ENCODE peak calls at places on chromosome 22, in six cellular contexts. One of them, this sample, is unnamed.

GRCh38 chr22:29744902-29745301 is 21.9 kb downstream of the ZMAT5 start:
- DNase-seq in tibial nerve: peak
- DNase-seq in Jurkat, Clone E6-1: no peak
- DNase-seq in right atrium auricular region: no peak
- DNase-seq in HCT116: no peak
- DNase-seq in small intestine: no peak
- DNase-seq in this sample: no peak

GRCh38 chr22:20080445-20080775 is 369 bp downstream of the DGCR8 start:
- DNase-seq in tibial nerve: peak
- DNase-seq in Jurkat, Clone E6-1: peak
- DNase-seq in right atrium auricular region: peak
- DNase-seq in HCT116: no peak
- DNase-seq in small intestine: peak
- DNase-seq in this sample: no peak

GRCh38 chr22:50061824-50062355 is 3.8 kb upstream of the TTLL8 start:
- DNase-seq in tibial nerve: no peak
- DNase-seq in Jurkat, Clone E6-1: no peak
- DNase-seq in right atrium auricular region: no peak
- DNase-seq in HCT116: no peak
- DNase-seq in small intestine: no peak
- DNase-seq in this sample: no peak

GRCh38 chr22:24380220-24381218 is 46.9 kb upstream of the ADORA2A start:
- DNase-seq in tibial nerve: no peak
- DNase-seq in Jurkat, Clone E6-1: no peak
- DNase-seq in right atrium auricular region: no peak
- DNase-seq in HCT116: no peak
- DNase-seq in small intestine: no peak
- DNase-seq in this sample: no peak

GRCh38 chr22:46397514-46397913 is 62.0 kb downstream of the TRMU start:
- DNase-seq in tibial nerve: no peak
- DNase-seq in Jurkat, Clone E6-1: no peak
- DNase-seq in right atrium auricular region: no peak
- DNase-seq in HCT116: no peak
- DNase-seq in small intestine: no peak
- DNase-seq in this sample: no peak

GRCh38 chr22:21657361-21658118 is 8.3 kb upstream of the PPIL2 start:
- DNase-seq in tibial nerve: no peak
- DNase-seq in Jurkat, Clone E6-1: peak
- DNase-seq in right atrium auricular region: no peak
- DNase-seq in HCT116: peak
- DNase-seq in small intestine: peak
- DNase-seq in this sample: no peak

GRCh38 chr22:22342697-22343602 is 98.4 kb downstream of the VPREB1 start:
- DNase-seq in tibial nerve: peak
- DNase-seq in Jurkat, Clone E6-1: peak
- DNase-seq in right atrium auricular region: no peak
- DNase-seq in HCT116: peak
- DNase-seq in small intestine: peak
- DNase-seq in this sample: no peak

GRCh38 chr22:31350410-31350863 is 4.3 kb upstream of the PATZ1 start:
- DNase-seq in tibial nerve: no peak
- DNase-seq in Jurkat, Clone E6-1: no peak
- DNase-seq in right atrium auricular region: no peak
- DNase-seq in HCT116: no peak
- DNase-seq in small intestine: peak
- DNase-seq in this sample: no peak

GRCh38 chr22:43412808-43413785 is 1.3 kb downstream of the MPPED1 start:
- DNase-seq in tibial nerve: no peak
- DNase-seq in Jurkat, Clone E6-1: no peak
- DNase-seq in right atrium auricular region: no peak
- DNase-seq in HCT116: no peak
- DNase-seq in small intestine: no peak
- DNase-seq in this sample: no peak

GRCh38 chr22:43413826-43414225 is 2.0 kb downstream of the MPPED1 start:
- DNase-seq in tibial nerve: no peak
- DNase-seq in Jurkat, Clone E6-1: no peak
- DNase-seq in right atrium auricular region: no peak
- DNase-seq in HCT116: no peak
- DNase-seq in small intestine: no peak
- DNase-seq in this sample: no peak

GRCh38 chr22:43411040-43411919 is 534 bp upstream of the MPPED1 start:
- DNase-seq in tibial nerve: no peak
- DNase-seq in Jurkat, Clone E6-1: no peak
- DNase-seq in right atrium auricular region: no peak
- DNase-seq in HCT116: no peak
- DNase-seq in small intestine: no peak
- DNase-seq in this sample: no peak

GRCh38 chr22:43409800-43410199 is 2.0 kb upstream of the MPPED1 start:
- DNase-seq in tibial nerve: no peak
- DNase-seq in Jurkat, Clone E6-1: no peak
- DNase-seq in right atrium auricular region: no peak
- DNase-seq in HCT116: no peak
- DNase-seq in small intestine: no peak
- DNase-seq in this sample: no peak

DNA sequence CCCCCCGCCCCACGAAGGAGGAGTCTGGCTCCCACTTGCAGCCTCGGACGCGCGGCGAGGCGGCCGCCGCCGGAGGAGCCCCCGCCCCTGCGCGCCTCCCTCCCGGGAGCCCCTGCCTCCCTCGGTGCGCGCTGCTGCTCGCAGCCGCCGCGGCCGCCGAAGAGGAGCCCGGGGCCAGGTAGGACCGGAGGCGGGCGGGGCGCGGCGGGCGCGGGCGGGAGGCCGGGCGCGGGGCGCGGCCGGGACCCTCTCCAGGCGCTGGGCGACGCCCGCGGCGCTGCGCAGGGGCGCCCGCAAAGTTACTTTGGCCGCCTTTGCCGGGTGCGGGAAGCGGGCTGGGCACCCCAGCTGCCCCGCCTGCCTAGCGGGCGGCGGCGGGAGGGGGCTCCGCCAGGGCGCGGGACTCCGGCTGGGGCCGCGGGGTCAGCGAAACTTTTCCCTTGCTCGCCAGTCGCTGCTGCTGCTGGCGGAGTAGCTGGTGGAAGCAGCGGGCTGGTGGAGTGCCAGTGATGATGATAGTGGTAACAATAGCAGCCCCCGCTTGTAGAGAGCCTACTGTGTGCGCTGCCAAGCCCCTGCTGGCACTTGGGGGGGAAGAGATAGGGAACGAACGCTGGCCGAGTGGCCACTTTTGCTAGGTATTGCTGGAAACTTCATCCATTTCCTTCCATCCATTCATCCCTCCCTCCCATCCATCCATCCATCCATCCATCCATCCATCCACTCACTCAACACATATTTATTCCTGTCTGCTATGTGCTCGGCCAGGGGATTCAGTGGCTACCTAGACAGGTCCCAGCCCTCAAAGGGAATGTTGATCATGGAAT is at the start of gene MPPED1:
- DNase-seq in tibial nerve: no peak
- DNase-seq in Jurkat, Clone E6-1: no peak
- DNase-seq in right atrium auricular region: no peak
- DNase-seq in HCT116: no peak
- DNase-seq in small intestine: no peak
- DNase-seq in this sample: no peak
- H3K4me3 ChIP-seq in tibial nerve: no peak
- H3K4me3 ChIP-seq in Jurkat, Clone E6-1: no peak
- H3K4me3 ChIP-seq in right atrium auricular region: peak
- H3K4me3 ChIP-seq in HCT116: no peak
- H3K4me3 ChIP-seq in small intestine: no peak
- H3K4me3 ChIP-seq in this sample: no peak

DNA sequence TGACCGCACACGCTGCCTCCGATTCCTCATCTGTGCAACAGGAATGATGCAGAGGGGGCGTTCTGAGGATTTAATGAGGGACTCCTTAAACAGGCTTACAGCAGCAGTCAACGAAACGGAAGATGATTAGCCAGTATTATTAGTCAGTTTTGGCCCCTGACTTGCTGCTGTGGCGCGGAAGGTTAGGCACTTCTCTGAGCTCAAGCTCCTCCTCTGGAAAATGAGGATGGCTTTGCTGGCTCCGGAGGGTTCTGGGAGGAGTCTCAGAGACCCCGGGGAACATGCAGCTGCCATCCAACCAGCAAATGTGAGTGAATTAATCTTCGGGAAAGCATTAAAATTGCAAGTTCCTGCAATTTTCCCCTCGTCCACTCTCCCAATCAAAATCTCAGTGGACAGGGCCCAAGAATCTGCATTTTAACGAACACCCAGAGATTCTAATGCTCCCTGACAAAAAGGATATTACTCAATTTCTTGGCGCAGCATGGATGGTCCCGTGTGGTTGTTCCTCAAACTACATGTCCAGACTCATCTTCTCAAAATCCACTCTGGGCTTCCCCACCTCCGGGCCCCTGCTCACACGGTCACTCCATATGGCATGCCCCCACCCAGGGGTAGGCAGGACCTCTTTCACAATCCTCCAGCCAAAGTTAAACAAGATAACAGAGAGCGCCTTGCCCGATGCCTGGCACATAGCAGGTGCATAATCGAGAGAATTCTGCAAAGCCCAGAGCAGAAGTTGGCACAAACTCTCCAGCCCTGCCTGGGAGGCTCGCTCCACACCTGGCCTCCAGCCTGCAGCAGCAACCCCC is 6.4 kb downstream of the ELFN2 start:
- DNase-seq in tibial nerve: peak
- DNase-seq in Jurkat, Clone E6-1: no peak
- DNase-seq in right atrium auricular region: no peak
- DNase-seq in HCT116: no peak
- DNase-seq in small intestine: no peak
- DNase-seq in this sample: no peak
- H3K4me3 ChIP-seq in tibial nerve: no peak
- H3K4me3 ChIP-seq in Jurkat, Clone E6-1: no peak
- H3K4me3 ChIP-seq in right atrium auricular region: peak
- H3K4me3 ChIP-seq in HCT116: peak
- H3K4me3 ChIP-seq in small intestine: no peak
- H3K4me3 ChIP-seq in this sample: peak

DNA sequence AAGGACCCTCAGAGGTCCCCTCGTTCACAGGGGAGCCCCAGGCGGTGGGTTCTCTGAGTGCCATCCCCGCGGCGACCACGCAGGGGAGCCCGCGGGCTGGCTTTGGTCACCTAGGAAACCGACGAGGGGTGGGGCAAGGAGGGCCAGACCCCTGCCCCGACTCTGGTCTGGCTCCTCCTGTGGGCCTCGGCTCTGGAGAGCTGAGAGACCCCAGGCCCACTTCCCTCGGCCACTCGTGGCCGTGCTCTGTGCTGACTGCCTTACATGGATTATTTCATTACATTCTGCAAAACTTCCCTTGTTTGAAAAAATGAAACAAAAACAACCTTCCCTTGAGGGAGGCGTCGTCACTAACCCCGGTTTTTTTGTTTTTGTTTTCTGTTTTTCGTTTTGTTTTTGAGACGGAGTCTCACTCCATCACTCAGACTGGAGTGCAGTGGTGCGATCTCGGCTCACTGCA is 15.2 kb upstream of the CYTH4 start:
- DNase-seq in tibial nerve: no peak
- DNase-seq in Jurkat, Clone E6-1: no peak
- DNase-seq in right atrium auricular region: no peak
- DNase-seq in HCT116: no peak
- DNase-seq in small intestine: peak
- DNase-seq in this sample: no peak
- H3K4me3 ChIP-seq in tibial nerve: no peak
- H3K4me3 ChIP-seq in Jurkat, Clone E6-1: peak
- H3K4me3 ChIP-seq in right atrium auricular region: peak
- H3K4me3 ChIP-seq in HCT116: peak
- H3K4me3 ChIP-seq in small intestine: no peak
- H3K4me3 ChIP-seq in this sample: peak

DNA sequence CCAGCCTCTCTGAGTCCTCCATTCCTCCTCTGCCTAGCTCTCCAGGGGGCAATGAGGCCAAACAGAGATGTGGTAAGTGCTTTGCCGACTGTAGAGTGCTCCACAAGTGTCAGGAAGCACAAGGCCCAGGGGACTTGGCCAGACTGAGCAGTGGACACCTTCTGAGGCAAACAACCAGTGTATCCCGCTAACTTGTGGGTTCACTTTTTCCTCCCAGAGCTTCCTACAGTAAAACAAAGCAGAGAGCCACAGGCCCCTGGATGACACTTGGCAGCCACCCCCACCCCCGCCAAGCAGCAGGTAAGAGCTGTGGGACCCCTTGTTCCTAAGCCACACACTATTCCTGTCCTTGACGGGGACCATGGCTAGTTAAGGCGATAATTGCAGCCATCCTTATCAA is 160.9 kb downstream of the CACNA1I start:
- DNase-seq in tibial nerve: no peak
- DNase-seq in Jurkat, Clone E6-1: no peak
- DNase-seq in right atrium auricular region: no peak
- DNase-seq in HCT116: no peak
- DNase-seq in small intestine: no peak
- DNase-seq in this sample: no peak
- H3K4me3 ChIP-seq in tibial nerve: no peak
- H3K4me3 ChIP-seq in Jurkat, Clone E6-1: no peak
- H3K4me3 ChIP-seq in right atrium auricular region: no peak
- H3K4me3 ChIP-seq in HCT116: no peak
- H3K4me3 ChIP-seq in small intestine: no peak
- H3K4me3 ChIP-seq in this sample: no peak

GRCh38 chr22:48423481-48423901 is 1404.2 kb downstream of the BRD1 start:
- DNase-seq in tibial nerve: no peak
- DNase-seq in Jurkat, Clone E6-1: no peak
- DNase-seq in right atrium auricular region: no peak
- DNase-seq in HCT116: no peak
- DNase-seq in small intestine: no peak
- DNase-seq in this sample: no peak
- H3K4me3 ChIP-seq in tibial nerve: no peak
- H3K4me3 ChIP-seq in Jurkat, Clone E6-1: no peak
- H3K4me3 ChIP-seq in right atrium auricular region: no peak
- H3K4me3 ChIP-seq in HCT116: no peak
- H3K4me3 ChIP-seq in small intestine: no peak
- H3K4me3 ChIP-seq in this sample: no peak

DNA sequence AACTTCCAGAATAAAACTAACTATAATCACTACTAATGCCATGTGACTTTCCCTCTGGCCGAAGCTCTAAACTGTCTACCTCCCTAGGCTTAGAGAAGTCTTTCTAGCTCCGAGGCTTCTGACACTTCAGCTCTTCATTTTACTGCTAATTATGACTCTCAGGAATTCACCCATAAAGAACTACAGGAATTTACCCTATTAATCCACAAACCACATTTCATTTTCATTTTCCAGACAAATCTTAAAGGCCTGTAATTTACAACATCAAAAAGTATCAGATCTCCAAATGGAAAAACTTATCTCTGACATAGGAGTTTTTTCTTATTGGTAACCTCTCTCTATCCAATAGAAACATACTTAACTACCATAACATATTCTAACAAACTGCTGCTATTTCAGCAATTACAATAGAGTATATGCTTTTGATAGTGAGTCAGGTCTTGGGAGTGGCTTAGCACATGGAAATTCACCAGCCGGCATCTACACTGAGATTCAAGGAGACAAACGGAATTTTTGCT is 33.4 kb downstream of the MRTFA start:
- DNase-seq in tibial nerve: no peak
- DNase-seq in Jurkat, Clone E6-1: no peak
- DNase-seq in right atrium auricular region: no peak
- DNase-seq in HCT116: no peak
- DNase-seq in small intestine: no peak
- DNase-seq in this sample: no peak
- H3K4me3 ChIP-seq in tibial nerve: no peak
- H3K4me3 ChIP-seq in Jurkat, Clone E6-1: no peak
- H3K4me3 ChIP-seq in right atrium auricular region: no peak
- H3K4me3 ChIP-seq in HCT116: no peak
- H3K4me3 ChIP-seq in small intestine: no peak
- H3K4me3 ChIP-seq in this sample: no peak

This sample was measured in coronary artery.